ENCODE peak calls at places on chromosomes 3 and 15, in five cellular contexts. M, R, C, A and I are unnamed samples.

GRCh38 chr3:42582474-42583070 is 805 bp upstream of the SEC22C start:
- DNase-seq in M (no peak), R (no peak), C (no peak), A (no peak), I (no peak)

GRCh38 chr3:14329116-14329830 is 73.1 kb upstream of the SLC6A6 start:
- DNase-seq in M (peak), R (peak), C (peak), A (peak), I (no peak)

GRCh38 chr3:187957209-187957981 is 196.6 kb upstream of the LPP start:
- DNase-seq in M (no peak), R (peak), C (peak), A (no peak), I (no peak)

GRCh38 chr15:29887719-29888118 is 65.5 kb upstream of the TJP1 start:
- DNase-seq in M (no peak), R (no peak), C (no peak), A (no peak), I (no peak)

GRCh38 chr3:41808152-41808551 is 153.8 kb downstream of the ULK4 start:
- DNase-seq in M (no peak), R (no peak), C (no peak), A (no peak), I (no peak)

GRCh38 chr3:46668591-46668990 is 24.9 kb downstream of the ALS2CL start:
- DNase-seq in M (peak), R (peak), C (peak), A (no peak), I (no peak)

GRCh38 chr3:124486324-124486723 is 243.9 kb upstream of the UMPS start:
- DNase-seq in M (no peak), R (no peak), C (no peak), A (no peak), I (peak)

GRCh38 chr15:46304320-46304719 is 669.5 kb downstream of the SQOR start:
- DNase-seq in M (no peak), R (no peak), C (no peak), A (peak), I (no peak)

GRCh38 chr3:25648107-25648535 is 16.6 kb downstream of the TOP2B start:
- DNase-seq in M (no peak), R (peak), C (peak), A (peak), I (no peak)

GRCh38 chr15:31248263-31248662 is 78.4 kb upstream of the KLF13 start:
- DNase-seq in M (peak), R (no peak), C (no peak), A (no peak), I (no peak)

GRCh38 chr3:122921791-122922651 is 105.5 kb downstream of the SEMA5B start:
- DNase-seq in M (peak), R (no peak), C (no peak), A (no peak), I (no peak)

GRCh38 chr3:25849641-25850040 is 59.8 kb downstream of the OXSM start:
- DNase-seq in M (no peak), R (no peak), C (no peak), A (no peak), I (no peak)

GRCh38 chr15:29100486-29101000 is 169.1 kb downstream of the NSMCE3 start:
- DNase-seq in M (peak), R (no peak), C (no peak), A (no peak), I (no peak)

GRCh38 chr3:16533928-16534913 is 20.7 kb upstream of the RFTN1 start:
- DNase-seq in M (no peak), R (no peak), C (no peak), A (no peak), I (no peak)

GRCh38 chr3:159782724-159783421 is 205.8 kb upstream of the IL12A start:
- DNase-seq in M (no peak), R (no peak), C (peak), A (no peak), I (no peak)

GRCh38 chr15:68154923-68155559 is 50.1 kb downstream of the CALML4 start:
- DNase-seq in M (no peak), R (peak), C (peak), A (peak), I (no peak)

GRCh38 chr3:57893668-57894067 is 114.6 kb upstream of the FLNB start:
- DNase-seq in M (no peak), R (no peak), C (no peak), A (no peak), I (no peak)

GRCh38 chr15:80991446-80991845 is 1.8 kb upstream of the MESD start:
- DNase-seq in M (no peak), R (no peak), C (peak), A (no peak), I (no peak)

GRCh38 chr3:51672083-51672475 is 1.0 kb downstream of the TEX264 start:
- DNase-seq in M (no peak), R (no peak), C (no peak), A (no peak), I (no peak)

GRCh38 chr3:133426721-133427120 is 26.9 kb downstream of the BFSP2 start:
- DNase-seq in M (no peak), R (no peak), C (no peak), A (no peak), I (no peak)

GRCh38 chr3:130539005-130539404 is 22.0 kb downstream of the COL6A6 start:
- DNase-seq in M (no peak), R (peak), C (peak), A (peak), I (no peak)

GRCh38 chr3:164620423-164620822 is 457.9 kb downstream of the SI start:
- DNase-seq in M (no peak), R (no peak), C (no peak), A (no peak), I (no peak)

GRCh38 chr3:157128771-157129671 is 30.9 kb downstream of the CCNL1 start:
- DNase-seq in M (peak), R (peak), C (peak), A (peak), I (peak)

GRCh38 chr3:61861410-61861809 is 300.0 kb downstream of the PTPRG start:
- DNase-seq in M (no peak), R (no peak), C (no peak), A (no peak), I (no peak)

GRCh38 chr3:148366743-148367410 is 330.8 kb upstream of the AGTR1 start:
- DNase-seq in M (no peak), R (no peak), C (no peak), A (no peak), I (no peak)

GRCh38 chr3:196454935-196455334 is 22.7 kb upstream of the UBXN7 start:
- DNase-seq in M (no peak), R (no peak), C (no peak), A (no peak), I (no peak)

GRCh38 chr3:39065197-39065596 is 13.4 kb downstream of the WDR48 start:
- DNase-seq in M (no peak), R (no peak), C (peak), A (peak), I (no peak)

GRCh38 chr3:69763976-69764851 is 24.9 kb downstream of the MITF start:
- DNase-seq in M (no peak), R (no peak), C (no peak), A (peak), I (no peak)

GRCh38 chr3:71380096-71380495 is 203.4 kb downstream of the FOXP1 start:
- DNase-seq in M (no peak), R (no peak), C (no peak), A (no peak), I (peak)

GRCh38 chr3:190444036-190444435 is 5.7 kb downstream of the TMEM207 start:
- DNase-seq in M (no peak), R (no peak), C (no peak), A (no peak), I (no peak)

GRCh38 chr3:150763841-150764483 is 993 bp upstream of the SIAH2 start:
- DNase-seq in M (peak), R (peak), C (peak), A (no peak), I (peak)

GRCh38 chr15:71199384-71200351 is 84.4 kb downstream of the THSD4 start:
- DNase-seq in M (no peak), R (no peak), C (no peak), A (no peak), I (no peak)

GRCh38 chr15:78206326-78207109 is 27.8 kb downstream of the ACSBG1 start:
- DNase-seq in M (no peak), R (peak), C (no peak), A (no peak), I (no peak)

GRCh38 chr3:112778298-112779008 is 68.2 kb downstream of the CD200R1L start:
- DNase-seq in M (no peak), R (no peak), C (no peak), A (no peak), I (no peak)

GRCh38 chr3:125525153-125525552 is 5.2 kb upstream of the SNX4 start:
- DNase-seq in M (no peak), R (no peak), C (no peak), A (no peak), I (no peak)

GRCh38 chr3:169886671-169887070 is 16.9 kb upstream of the LRRC31 start:
- DNase-seq in M (no peak), R (peak), C (no peak), A (no peak), I (no peak)

GRCh38 chr3:9402410-9403228 is 5.2 kb downstream of the SETD5 start:
- DNase-seq in M (no peak), R (peak), C (peak), A (no peak), I (no peak)
- H3K4me3 ChIP-seq in M (no peak), R (no peak), C (no peak), A (no peak), I (peak)

GRCh38 chr15:85795669-85796305 is 1.1 kb upstream of the KLHL25 start:
- DNase-seq in M (no peak), R (peak), C (peak), A (no peak), I (no peak)

GRCh38 chr15:85792872-85793621 is 1.7 kb downstream of the KLHL25 start:
- DNase-seq in M (peak), R (no peak), C (no peak), A (no peak), I (no peak)

GRCh38 chr15:85795320-85795668 is 569 bp upstream of the KLHL25 start:
- DNase-seq in M (no peak), R (no peak), C (no peak), A (no peak), I (no peak)

GRCh38 chr15:85793641-85794597 is 806 bp downstream of the KLHL25 start:
- DNase-seq in M (peak), R (peak), C (peak), A (peak), I (no peak)

GRCh38 chr15:85794598-85795319 is at the start of gene KLHL25:
- DNase-seq in M (peak), R (peak), C (peak), A (peak), I (peak)
- TF ChIP-seq POLR2AphosphoS5 in M (peak), R (peak), C (peak), A (peak), I (peak)

GRCh38 chr3:9169326-9169725 is 80.1 kb downstream of the SRGAP3 start:
- DNase-seq in M (no peak), R (no peak), C (no peak), A (no peak), I (no peak)

GRCh38 chr3:9169951-9170850 is 79.2 kb downstream of the SRGAP3 start:
- DNase-seq in M (no peak), R (no peak), C (no peak), A (no peak), I (no peak)

GRCh38 chr3:9168230-9168629 is 81.2 kb downstream of the SRGAP3 start:
- DNase-seq in M (peak), R (no peak), C (peak), A (no peak), I (no peak)

GRCh38 chr3:9172851-9173320 is 76.6 kb downstream of the SRGAP3 start:
- DNase-seq in M (no peak), R (peak), C (no peak), A (no peak), I (no peak)

DNA sequence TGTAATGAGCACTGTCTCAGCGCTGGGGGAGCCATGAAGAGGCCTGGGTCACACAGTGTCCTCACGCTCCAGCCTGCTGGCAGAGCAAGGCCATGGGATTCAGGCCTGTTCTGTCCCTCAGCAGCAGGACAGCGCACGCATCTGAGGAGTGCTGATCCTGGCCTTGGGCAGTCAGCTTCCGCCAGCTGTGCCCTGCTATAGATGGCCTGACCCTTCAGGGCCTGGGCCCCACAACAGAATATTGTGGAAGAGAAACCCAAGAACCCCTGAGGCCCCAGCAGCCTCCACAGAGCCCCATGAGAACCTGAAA is 78.6 kb downstream of the SRGAP3 start:
- DNase-seq in M (no peak), R (no peak), C (no peak), A (no peak), I (no peak)
- H3K4me3 ChIP-seq in M (no peak), R (no peak), C (no peak), A (no peak), I (no peak)

GRCh38 chr15:57994468-57995154 is 70.9 kb downstream of the ALDH1A2 start:
- DNase-seq in M (no peak), R (no peak), C (no peak), A (peak), I (no peak)
- TF ChIP-seq POLR2AphosphoS5 in M (no peak), R (no peak), C (no peak), A (no peak), I (no peak)

GRCh38 chr3:49422379-49423248 is at the start of gene AMT:
- DNase-seq in M (peak), R (peak), C (peak), A (no peak), I (no peak)
- H3K4me3 ChIP-seq in M (peak), R (peak), C (peak), A (no peak), I (peak)

GRCh38 chr15:93298901-93299300 is 209.9 kb upstream of the RGMA start:
- DNase-seq in M (no peak), R (no peak), C (peak), A (no peak), I (peak)

GRCh38 chr15:93302080-93302765 is 213.2 kb upstream of the RGMA start:
- DNase-seq in M (no peak), R (no peak), C (no peak), A (no peak), I (peak)

GRCh38 chr15:93305306-93305705 is 216.3 kb upstream of the RGMA start:
- DNase-seq in M (no peak), R (no peak), C (no peak), A (no peak), I (peak)

GRCh38 chr15:93296786-93297500 is 207.9 kb upstream of the RGMA start:
- DNase-seq in M (no peak), R (no peak), C (no peak), A (no peak), I (peak)

DNA sequence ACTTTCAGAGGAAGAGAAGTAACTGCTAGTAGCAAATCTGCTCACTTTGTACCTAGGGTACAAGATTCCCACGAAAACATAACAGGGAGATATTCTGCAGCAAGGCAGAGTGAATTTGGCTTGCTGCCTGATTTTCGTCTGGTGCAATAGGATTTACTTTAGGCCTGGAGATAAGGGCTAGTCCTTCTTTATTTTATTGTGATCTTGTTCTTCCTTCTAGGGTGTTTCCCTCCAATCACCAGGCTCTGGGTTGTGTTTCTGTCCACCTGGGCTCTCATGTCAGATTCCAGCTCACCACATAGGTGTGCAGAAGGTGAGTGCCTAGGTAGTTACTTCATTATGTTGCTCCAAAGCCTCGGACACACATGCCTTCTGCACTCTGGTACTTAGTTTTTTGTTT is 211.8 kb upstream of the RGMA start:
- DNase-seq in M (no peak), R (peak), C (no peak), A (no peak), I (peak)
- TF ChIP-seq POLR2AphosphoS5 in M (no peak), R (no peak), C (no peak), A (no peak), I (no peak)